ENCODE peak calls at places on chromosomes 13 and 19, in nine cellular contexts. G is fibroblast of pulmonary artery; Y is omental fat pad; P is retinal pigment epithelial cell; X is T-cell; K is nephron progenitor cell; L is activated CD4-positive, alpha-beta T cell treated with anti-CD3 and anti-CD28 coated beads for 48 hours; F is stimulated activated CD8-positive, alpha-beta memory T cell treated with anti-CD3 and anti-CD28 coated beads, Interleukin-4, amount 100 ng/mL, for 1 hour; D is NCI-H748 treated with DMSO at 0.1 percent for 48 hours. Z is an unnamed sample.

GRCh38 chr19:15180451-15181390 is 20.1 kb downstream of the NOTCH3 start:
- DNase-seq in L (no peak), G (no peak), X (no peak), P (no peak), F (no peak), D (no peak), K (peak; percentile 65), Y (no peak), Z (no peak)

GRCh38 chr19:16419671-16420394 is 51.9 kb downstream of the EPS15L1 start:
- DNase-seq in X (no peak), D (no peak), G (no peak), Y (no peak), K (no peak), F (no peak), P (no peak), L (no peak), Z (no peak)

GRCh38 chr13:45209229-45209628 is 8.4 kb upstream of the KCTD4 start:
- DNase-seq in K (no peak), Y (no peak), G (peak; percentile 92), L (no peak), X (no peak), P (peak; percentile 86), F (no peak), D (no peak), Z (no peak)

GRCh38 chr13:43377955-43378354 is 354.6 kb downstream of the DNAJC15 start:
- DNase-seq in G (peak; percentile 72), K (no peak), P (no peak), Y (no peak), F (no peak), X (no peak), D (no peak), L (no peak), Z (no peak)

GRCh38 chr19:32471811-32472210 is 66.2 kb downstream of the DPY19L3 start:
- DNase-seq in D (no peak), Y (no peak), L (no peak), X (no peak), F (no peak), K (no peak), G (no peak), P (no peak), Z (no peak)

GRCh38 chr13:106104281-106104901 is 431.1 kb downstream of the EFNB2 start:
- DNase-seq in G (peak; percentile 85), L (no peak), Y (no peak), D (no peak), K (no peak), P (peak; percentile 67), F (no peak), X (no peak), Z (no peak)

GRCh38 chr19:47369923-47370625 is 21.0 kb downstream of the DHX34 start:
- DNase-seq in L (no peak), D (no peak), F (no peak), G (peak; percentile 56), Y (no peak), K (no peak), X (no peak), P (no peak), Z (no peak)

GRCh38 chr13:45817833-45818232 is 33.7 kb downstream of the SIAH3 start:
- DNase-seq in Y (no peak), G (peak; percentile 1), F (no peak), X (no peak), D (no peak), L (no peak), K (no peak), P (no peak), Z (no peak)

GRCh38 chr19:45798995-45799517 is 6.4 kb upstream of the DMWD start:
- DNase-seq in F (no peak), X (peak; percentile 43), D (peak; percentile 67), Y (peak; percentile 45), L (peak; percentile 65), P (no peak), G (peak; percentile 86), K (peak; percentile 78), Z (peak; percentile 54)

GRCh38 chr19:49876422-49877019 is 634 bp downstream of the AKT1S1 start:
- DNase-seq in X (peak; percentile 96), G (peak; percentile 99), K (peak; percentile 97), D (peak; percentile 99), P (peak; percentile 96), Y (peak; percentile 91), L (peak; percentile 98), F (peak; percentile 96), Z (peak; percentile 95)

GRCh38 chr19:51136891-51137551 is 5.1 kb upstream of the SIGLEC7 start:
- DNase-seq in L (no peak), G (no peak), P (no peak), X (no peak), Y (no peak), F (no peak), D (no peak), K (no peak), Z (no peak)

GRCh38 chr19:2083174-2083854 is 12.8 kb downstream of the MOB3A start:
- DNase-seq in X (peak; percentile 60), Y (no peak), K (no peak), L (peak; percentile 74), G (no peak), P (no peak), F (no peak), D (no peak), Z (no peak)

GRCh38 chr13:40031031-40031430 is 375.6 kb downstream of the COG6 start:
- DNase-seq in Y (no peak), F (no peak), K (no peak), P (peak; percentile 50), D (no peak), G (peak; percentile 76), L (no peak), X (no peak), Z (no peak)

GRCh38 chr19:23698711-23699520 is 11.9 kb upstream of the ZNF675 start:
- DNase-seq in K (no peak), F (no peak), X (no peak), G (no peak), P (no peak), Y (no peak), D (no peak), L (no peak), Z (peak; percentile 43)

GRCh38 chr13:19982447-19983043 is 24.0 kb downstream of the ZMYM2 start:
- DNase-seq in L (no peak), K (no peak), P (no peak), G (no peak), D (no peak), X (no peak), Y (no peak), F (no peak), Z (no peak)

GRCh38 chr19:38653028-38653571 is 5.7 kb downstream of the ACTN4 start:
- DNase-seq in G (peak; percentile 51), F (no peak), Y (no peak), X (no peak), K (no peak), L (no peak), D (peak; percentile 8), P (no peak), Z (no peak)

GRCh38 chr19:45515807-45516401 is 8.6 kb downstream of the VASP start:
- DNase-seq in P (no peak), K (no peak), L (peak; percentile 39), D (no peak), X (no peak), G (no peak), F (no peak), Y (no peak), Z (no peak)

GRCh38 chr13:107765724-107766436 is 449.5 kb downstream of the LIG4 start:
- DNase-seq in L (no peak), D (peak; percentile 96), K (no peak), P (no peak), G (peak; percentile 10), Y (no peak), F (no peak), X (no peak), Z (peak; percentile 82)

GRCh38 chr13:96025283-96025682 is 27.9 kb downstream of the UGGT2 start:
- DNase-seq in Y (no peak), L (no peak), X (no peak), K (no peak), G (peak; percentile 31), P (no peak), F (no peak), D (no peak), Z (no peak)

GRCh38 chr13:96898212-96898611 is 96.1 kb downstream of the OXGR1 start:
- DNase-seq in F (no peak), K (no peak), G (peak; percentile 1), D (no peak), Y (no peak), L (no peak), P (peak; percentile 88), X (no peak), Z (no peak)

GRCh38 chr19:35248310-35249145 is at the start of gene LSR:
- DNase-seq in L (peak; percentile 79), D (peak; percentile 97), G (no peak), X (peak; percentile 66), Y (no peak), F (no peak), K (peak; percentile 75), P (no peak), Z (no peak)

GRCh38 chr13:21006141-21007005 is 55.0 kb downstream of the LATS2 start:
- DNase-seq in Y (no peak), L (no peak), X (no peak), D (no peak), G (no peak), P (no peak), F (no peak), K (no peak), Z (no peak)

GRCh38 chr13:99970761-99971575 is 599 bp downstream of the ZIC5 start:
- DNase-seq in D (no peak), G (no peak), Y (no peak), L (no peak), X (no peak), K (no peak), F (no peak), P (no peak), Z (no peak)

GRCh38 chr19:16141043-16141442 is 2.4 kb upstream of the HSH2D start:
- DNase-seq in K (no peak), X (no peak), F (no peak), Y (no peak), D (no peak), G (no peak), P (no peak), L (no peak), Z (no peak)

GRCh38 chr19:9009935-9010651 is at the start of gene MUC16:
- DNase-seq in G (no peak), D (no peak), X (no peak), L (no peak), K (no peak), Y (no peak), P (no peak), F (no peak), Z (no peak)

GRCh38 chr13:77028202-77028601 is 1.2 kb upstream of the FBXL3 start:
- DNase-seq in L (no peak), D (peak; percentile 11), G (peak; percentile 50), Y (no peak), P (no peak), K (no peak), F (no peak), X (no peak), Z (no peak)

GRCh38 chr19:53772943-53773342 is 51.2 kb downstream of the NLRP12 start:
- DNase-seq in G (peak; percentile 73), Y (peak; percentile 48), P (no peak), D (peak; percentile 25), K (peak; percentile 73), L (peak; percentile 61), F (peak; percentile 2), X (peak; percentile 9), Z (peak; percentile 32)

GRCh38 chr19:18697680-18698079 is 14.2 kb downstream of the CRTC1 start:
- DNase-seq in Y (no peak), D (no peak), K (no peak), F (no peak), G (no peak), L (no peak), X (no peak), P (no peak), Z (no peak)

GRCh38 chr19:14048439-14049153 is 13.3 kb downstream of the PALM3 start:
- DNase-seq in L (peak; percentile 88), D (no peak), Y (peak; percentile 45), G (peak; percentile 27), X (peak; percentile 62), K (peak; percentile 66), F (peak; percentile 56), P (no peak), Z (no peak)

GRCh38 chr13:42649761-42650289 is 75.9 kb downstream of the TNFSF11 start:
- DNase-seq in L (no peak), X (no peak), Y (no peak), G (no peak), K (no peak), F (no peak), D (peak; percentile 63), P (no peak), Z (no peak)

GRCh38 chr13:90272356-90272755 is 1075.1 kb upstream of the MIR17HG start:
- DNase-seq in K (no peak), X (no peak), D (no peak), G (peak; percentile 93), F (no peak), P (peak; percentile 2), L (no peak), Y (no peak), Z (no peak)

Z was measured in SK-N-DZ.